ENCODE peak calls at places on chromosomes 2 and 18, in eight cellular contexts. D, W, S, U, K, R, J and T are unnamed samples.

GRCh38 chr2:218022851-218023530 is 20.2 kb upstream of the TNS1 start:
- DNase-seq in D (no peak), W (no peak), S (no peak), U (no peak), K (no peak), R (peak; percentile 13), J (no peak), T (no peak)

GRCh38 chr2:108604196-108604595 is 69.9 kb downstream of the LIMS1 start:
- DNase-seq in D (no peak), W (no peak), S (peak; percentile 57), U (no peak), K (no peak), R (no peak), J (peak; percentile 66), T (no peak)

GRCh38 chr2:209260281-209260680 is 163.6 kb upstream of the MAP2 start:
- DNase-seq in D (no peak), W (no peak), S (no peak), U (no peak), K (no peak), R (no peak), J (no peak), T (no peak)

GRCh38 chr2:124959582-124959981 is 934.5 kb downstream of the CNTNAP5 start:
- DNase-seq in D (no peak), W (no peak), S (peak; percentile 50), U (no peak), K (no peak), R (no peak), J (no peak), T (no peak)

GRCh38 chr2:206464597-206464996 is 21.3 kb downstream of the ADAM23 start:
- DNase-seq in D (no peak), W (no peak), S (no peak), U (no peak), K (no peak), R (no peak), J (no peak), T (no peak)

GRCh38 chr2:230922951-230923717 is 1.9 kb downstream of the GPR55 start:
- DNase-seq in D (no peak), W (no peak), S (no peak), U (no peak), K (no peak), R (no peak), J (no peak), T (no peak)

GRCh38 chr2:227824711-227825110 is 11.1 kb downstream of the CCL20 start:
- DNase-seq in D (no peak), W (no peak), S (no peak), U (no peak), K (no peak), R (no peak), J (peak; percentile 41), T (no peak)

GRCh38 chr2:25473758-25474335 is 132.1 kb upstream of the DNMT3A start:
- DNase-seq in D (peak; percentile 89), W (no peak), S (peak; percentile 17), U (no peak), K (no peak), R (peak; percentile 48), J (no peak), T (no peak)

GRCh38 chr2:75100011-75100680 is 99.2 kb downstream of the TACR1 start:
- DNase-seq in D (peak; percentile 77), W (no peak), S (peak; percentile 89), U (no peak), K (no peak), R (no peak), J (peak; percentile 73), T (no peak)

GRCh38 chr2:128215897-128216645 is 102.6 kb downstream of the HS6ST1 start:
- DNase-seq in D (no peak), W (no peak), S (peak; percentile 9), U (no peak), K (no peak), R (no peak), J (no peak), T (no peak)

GRCh38 chr2:231425291-231425810 is 29.8 kb downstream of the B3GNT7 start:
- DNase-seq in D (no peak), W (peak; percentile 50), S (peak; percentile 39), U (no peak), K (no peak), R (no peak), J (no peak), T (no peak)

GRCh38 chr2:86254576-86255538 is 55.6 kb downstream of the MRPL35 start:
- DNase-seq in D (peak; percentile 74), W (peak; percentile 51), S (no peak), U (no peak), K (no peak), R (peak; percentile 64), J (no peak), T (no peak)

GRCh38 chr2:203498161-203498560 is 36.9 kb downstream of the RAPH1 start:
- DNase-seq in D (no peak), W (no peak), S (peak; percentile 77), U (no peak), K (no peak), R (no peak), J (peak; percentile 81), T (no peak)

GRCh38 chr2:100197643-100198153 is 55.3 kb upstream of the AFF3 start:
- DNase-seq in D (peak; percentile 73), W (peak; percentile 77), S (peak; percentile 57), U (peak; percentile 55), K (peak; percentile 36), R (peak; percentile 84), J (no peak), T (no peak)

GRCh38 chr2:66495788-66496640 is 61.1 kb downstream of the MEIS1 start:
- DNase-seq in D (no peak), W (peak; percentile 74), S (peak; percentile 42), U (no peak), K (no peak), R (peak; percentile 46), J (peak; percentile 57), T (no peak)

GRCh38 chr2:102449370-102449974 is 23.6 kb upstream of the SLC9A4 start:
- DNase-seq in D (peak; percentile 21), W (peak; percentile 15), S (peak; percentile 39), U (peak; percentile 57), K (no peak), R (no peak), J (peak; percentile 22), T (no peak)

GRCh38 chr18:61743775-61744531 is 148.9 kb downstream of the RNF152 start:
- DNase-seq in D (no peak), W (no peak), S (no peak), U (no peak), K (no peak), R (peak; percentile 70), J (no peak), T (no peak)

GRCh38 chr2:203579131-203579643 is 44.1 kb upstream of the RAPH1 start:
- DNase-seq in D (peak; percentile 68), W (peak; percentile 85), S (peak; percentile 51), U (no peak), K (no peak), R (no peak), J (peak; percentile 98), T (no peak)

GRCh38 chr2:16569401-16569800 is 96.2 kb downstream of the CYRIA start:
- DNase-seq in D (no peak), W (no peak), S (no peak), U (no peak), K (no peak), R (no peak), J (no peak), T (no peak)

GRCh38 chr2:81242502-81242901 is 938.0 kb upstream of the LRRTM1 start:
- DNase-seq in D (no peak), W (no peak), S (no peak), U (no peak), K (no peak), R (no peak), J (no peak), T (no peak)

GRCh38 chr2:107558295-107558694 is 268.4 kb upstream of the RGPD4 start:
- DNase-seq in D (no peak), W (peak; percentile 30), S (no peak), U (no peak), K (no peak), R (no peak), J (no peak), T (no peak)

GRCh38 chr2:3689998-3690748 is 13.2 kb upstream of the DCDC2C start:
- DNase-seq in D (no peak), W (no peak), S (peak; percentile 13), U (no peak), K (no peak), R (no peak), J (no peak), T (no peak)

GRCh38 chr2:45452866-45453265 is 158.2 kb downstream of the SRBD1 start:
- DNase-seq in D (no peak), W (no peak), S (peak; percentile 85), U (no peak), K (no peak), R (peak; percentile 40), J (no peak), T (no peak)

GRCh38 chr2:134199123-134199522 is 54.7 kb upstream of the MGAT5 start:
- DNase-seq in D (no peak), W (no peak), S (no peak), U (no peak), K (no peak), R (no peak), J (no peak), T (no peak)